ENCODE peak calls at places on chromosomes 5 and 9, in seven cellular contexts. One of them, this sample, is unnamed.

GRCh38 chr9:99666571-99666970 is 155.1 kb upstream of the NR4A3 start:
- DNase-seq in trophoblast cell: no peak
- DNase-seq in mesendoderm: no peak
- DNase-seq in H9: no peak
- DNase-seq in neuronal stem cell: no peak
- DNase-seq in H1: no peak
- DNase-seq in mesenchymal stem cell: no peak
- DNase-seq in this sample: no peak

GRCh38 chr9:114446036-114446435 is 58.3 kb upstream of the AKNA start:
- DNase-seq in mesendoderm: no peak
- DNase-seq in mesenchymal stem cell: no peak
- DNase-seq in H9: no peak
- DNase-seq in H1: no peak
- DNase-seq in trophoblast cell: no peak
- DNase-seq in neuronal stem cell: no peak
- DNase-seq in this sample: peak

GRCh38 chr5:36414869-36415282 is 113.2 kb upstream of the RANBP3L start:
- DNase-seq in neuronal stem cell: no peak
- DNase-seq in mesendoderm: peak
- DNase-seq in H9: no peak
- DNase-seq in H1: no peak
- DNase-seq in mesenchymal stem cell: peak
- DNase-seq in trophoblast cell: no peak
- DNase-seq in this sample: peak

GRCh38 chr5:33601881-33602280 is 161.1 kb downstream of the TARS1 start:
- DNase-seq in neuronal stem cell: no peak
- DNase-seq in H1: no peak
- DNase-seq in mesenchymal stem cell: no peak
- DNase-seq in trophoblast cell: peak
- DNase-seq in mesendoderm: peak
- DNase-seq in H9: no peak
- DNase-seq in this sample: no peak

GRCh38 chr5:95958308-95959014 is 3.2 kb downstream of the ELL2 start:
- DNase-seq in mesenchymal stem cell: peak
- DNase-seq in mesendoderm: peak
- DNase-seq in H1: no peak
- DNase-seq in neuronal stem cell: no peak
- DNase-seq in H9: no peak
- DNase-seq in trophoblast cell: no peak
- DNase-seq in this sample: peak

GRCh38 chr5:6468870-6469269 is 20.2 kb downstream of the UBE2QL1 start:
- DNase-seq in neuronal stem cell: no peak
- DNase-seq in mesenchymal stem cell: no peak
- DNase-seq in H1: no peak
- DNase-seq in mesendoderm: no peak
- DNase-seq in trophoblast cell: no peak
- DNase-seq in H9: no peak
- DNase-seq in this sample: no peak

GRCh38 chr5:45038366-45038987 is 229.7 kb downstream of the MRPS30 start:
- DNase-seq in mesenchymal stem cell: peak
- DNase-seq in trophoblast cell: no peak
- DNase-seq in mesendoderm: peak
- DNase-seq in H9: no peak
- DNase-seq in H1: no peak
- DNase-seq in neuronal stem cell: peak
- DNase-seq in this sample: peak

GRCh38 chr5:79526928-79527327 is 13.0 kb upstream of the HOMER1 start:
- DNase-seq in H1: no peak
- DNase-seq in H9: no peak
- DNase-seq in neuronal stem cell: no peak
- DNase-seq in mesendoderm: no peak
- DNase-seq in mesenchymal stem cell: no peak
- DNase-seq in trophoblast cell: no peak
- DNase-seq in this sample: no peak

GRCh38 chr5:112529525-112529924 is 110.4 kb upstream of the EPB41L4A start:
- DNase-seq in H9: no peak
- DNase-seq in neuronal stem cell: no peak
- DNase-seq in mesendoderm: peak
- DNase-seq in H1: no peak
- DNase-seq in mesenchymal stem cell: no peak
- DNase-seq in trophoblast cell: no peak
- DNase-seq in this sample: no peak

GRCh38 chr9:2709645-2710101 is 7.6 kb upstream of the KCNV2 start:
- DNase-seq in trophoblast cell: no peak
- DNase-seq in H9: no peak
- DNase-seq in H1: no peak
- DNase-seq in mesenchymal stem cell: no peak
- DNase-seq in mesendoderm: peak
- DNase-seq in neuronal stem cell: no peak
- DNase-seq in this sample: no peak

GRCh38 chr9:99104459-99105151 is at the start of gene TGFBR1:
- DNase-seq in neuronal stem cell: peak
- DNase-seq in mesenchymal stem cell: peak
- DNase-seq in trophoblast cell: peak
- DNase-seq in H9: peak
- DNase-seq in H1: peak
- DNase-seq in mesendoderm: peak
- DNase-seq in this sample: peak

GRCh38 chr5:132103380-132103951 is 29.9 kb downstream of the CSF2 start:
- DNase-seq in mesenchymal stem cell: peak
- DNase-seq in H1: no peak
- DNase-seq in mesendoderm: no peak
- DNase-seq in neuronal stem cell: no peak
- DNase-seq in trophoblast cell: peak
- DNase-seq in H9: no peak
- DNase-seq in this sample: peak

GRCh38 chr5:4873656-4874055 is 266.5 kb upstream of the ADAMTS16 start:
- DNase-seq in H9: no peak
- DNase-seq in trophoblast cell: no peak
- DNase-seq in H1: no peak
- DNase-seq in mesenchymal stem cell: no peak
- DNase-seq in neuronal stem cell: no peak
- DNase-seq in mesendoderm: no peak
- DNase-seq in this sample: no peak

GRCh38 chr9:97811534-97812246 is 41.3 kb upstream of the FOXE1 start:
- DNase-seq in mesendoderm: no peak
- DNase-seq in H9: no peak
- DNase-seq in H1: no peak
- DNase-seq in neuronal stem cell: no peak
- DNase-seq in mesenchymal stem cell: peak
- DNase-seq in trophoblast cell: no peak
- DNase-seq in this sample: peak

GRCh38 chr5:19608434-19608833 is 379.6 kb downstream of the CDH18 start:
- DNase-seq in mesenchymal stem cell: peak
- DNase-seq in trophoblast cell: no peak
- DNase-seq in neuronal stem cell: no peak
- DNase-seq in mesendoderm: peak
- DNase-seq in H1: no peak
- DNase-seq in H9: no peak
- DNase-seq in this sample: no peak

GRCh38 chr5:2523180-2523579 is 228.3 kb downstream of the IRX2 start:
- DNase-seq in trophoblast cell: no peak
- DNase-seq in H1: no peak
- DNase-seq in H9: no peak
- DNase-seq in mesenchymal stem cell: no peak
- DNase-seq in mesendoderm: no peak
- DNase-seq in neuronal stem cell: no peak
- DNase-seq in this sample: no peak
- H3K4ac ChIP-seq in trophoblast cell: no peak
- H3K4ac ChIP-seq in H1: no peak
- H3K4ac ChIP-seq in H9: no peak
- H3K4ac ChIP-seq in mesenchymal stem cell: no peak
- H3K4ac ChIP-seq in mesendoderm: no peak
- H3K4ac ChIP-seq in neuronal stem cell: no peak
- H3K4ac ChIP-seq in this sample: no peak

DNA sequence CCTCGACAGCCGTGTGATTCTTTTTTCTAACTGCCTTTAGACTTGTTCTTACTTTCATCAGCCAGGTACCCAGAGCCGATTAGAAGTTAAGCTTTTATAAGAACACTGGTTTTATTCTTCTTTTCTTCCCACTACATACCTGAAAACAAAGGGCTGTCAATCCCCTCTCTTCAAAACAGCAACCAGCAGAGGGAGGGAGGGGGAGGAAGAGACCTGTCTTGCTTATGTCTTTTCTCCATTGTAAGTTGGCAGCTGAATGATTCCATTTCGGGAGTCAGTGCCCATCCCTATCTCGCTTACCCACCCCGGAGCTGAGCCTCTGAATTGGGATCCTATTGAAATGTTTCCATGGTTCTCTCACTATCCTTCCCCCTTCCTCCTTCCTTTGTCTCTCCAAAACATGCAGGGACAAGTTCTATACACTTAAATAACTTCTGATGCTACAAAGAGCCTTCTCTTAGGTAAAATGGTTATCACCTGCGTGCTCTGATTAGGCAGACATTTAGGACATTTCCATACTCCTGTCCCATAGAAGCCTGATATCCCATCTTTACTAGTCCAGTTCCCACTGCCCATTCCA is 83.9 kb upstream of the WWC1 start:
- DNase-seq in H9: no peak
- DNase-seq in mesenchymal stem cell: no peak
- DNase-seq in neuronal stem cell: peak
- DNase-seq in trophoblast cell: no peak
- DNase-seq in H1: no peak
- DNase-seq in mesendoderm: no peak
- DNase-seq in this sample: no peak
- H3K4ac ChIP-seq in H9: no peak
- H3K4ac ChIP-seq in mesenchymal stem cell: no peak
- H3K4ac ChIP-seq in neuronal stem cell: no peak
- H3K4ac ChIP-seq in trophoblast cell: no peak
- H3K4ac ChIP-seq in H1: no peak
- H3K4ac ChIP-seq in mesendoderm: no peak
- H3K4ac ChIP-seq in this sample: no peak

GRCh38 chr5:103289024-103289423 is 30.5 kb downstream of the MACIR start:
- DNase-seq in mesendoderm: no peak
- DNase-seq in trophoblast cell: no peak
- DNase-seq in neuronal stem cell: no peak
- DNase-seq in H1: no peak
- DNase-seq in mesenchymal stem cell: no peak
- DNase-seq in H9: no peak
- DNase-seq in this sample: no peak

GRCh38 chr5:103290846-103291245 is 32.3 kb downstream of the MACIR start:
- DNase-seq in H9: no peak
- DNase-seq in mesenchymal stem cell: no peak
- DNase-seq in H1: no peak
- DNase-seq in mesendoderm: no peak
- DNase-seq in trophoblast cell: no peak
- DNase-seq in neuronal stem cell: no peak
- DNase-seq in this sample: no peak

GRCh38 chr5:103293719-103294118 is 35.2 kb downstream of the MACIR start:
- DNase-seq in mesenchymal stem cell: no peak
- DNase-seq in neuronal stem cell: no peak
- DNase-seq in H9: no peak
- DNase-seq in mesendoderm: no peak
- DNase-seq in H1: no peak
- DNase-seq in trophoblast cell: no peak
- DNase-seq in this sample: no peak

GRCh38 chr5:103293099-103293498 is 34.5 kb downstream of the MACIR start:
- DNase-seq in mesenchymal stem cell: no peak
- DNase-seq in neuronal stem cell: no peak
- DNase-seq in H9: no peak
- DNase-seq in mesendoderm: no peak
- DNase-seq in H1: no peak
- DNase-seq in trophoblast cell: no peak
- DNase-seq in this sample: no peak

GRCh38 chr5:103291606-103292005 is 33.0 kb downstream of the MACIR start:
- DNase-seq in H9: no peak
- DNase-seq in H1: no peak
- DNase-seq in trophoblast cell: no peak
- DNase-seq in mesenchymal stem cell: no peak
- DNase-seq in mesendoderm: no peak
- DNase-seq in neuronal stem cell: no peak
- DNase-seq in this sample: no peak
- H3K4ac ChIP-seq in H9: no peak
- H3K4ac ChIP-seq in H1: no peak
- H3K4ac ChIP-seq in trophoblast cell: no peak
- H3K4ac ChIP-seq in mesenchymal stem cell: no peak
- H3K4ac ChIP-seq in mesendoderm: no peak
- H3K4ac ChIP-seq in neuronal stem cell: no peak
- H3K4ac ChIP-seq in this sample: no peak

GRCh38 chr5:86881493-86882090 is 263.9 kb downstream of the COX7C start:
- DNase-seq in mesenchymal stem cell: no peak
- DNase-seq in neuronal stem cell: no peak
- DNase-seq in H1: no peak
- DNase-seq in trophoblast cell: peak
- DNase-seq in H9: no peak
- DNase-seq in mesendoderm: peak
- DNase-seq in this sample: no peak

GRCh38 chr5:86878250-86878649 is 260.5 kb downstream of the COX7C start:
- DNase-seq in neuronal stem cell: no peak
- DNase-seq in H9: no peak
- DNase-seq in mesendoderm: peak
- DNase-seq in H1: no peak
- DNase-seq in trophoblast cell: no peak
- DNase-seq in mesenchymal stem cell: peak
- DNase-seq in this sample: no peak

GRCh38 chr5:86879086-86879485 is 261.3 kb downstream of the COX7C start:
- DNase-seq in H9: no peak
- DNase-seq in mesendoderm: no peak
- DNase-seq in H1: no peak
- DNase-seq in mesenchymal stem cell: no peak
- DNase-seq in neuronal stem cell: no peak
- DNase-seq in trophoblast cell: no peak
- DNase-seq in this sample: no peak

GRCh38 chr5:86880785-86881492 is 263.2 kb downstream of the COX7C start:
- DNase-seq in mesendoderm: peak
- DNase-seq in neuronal stem cell: peak
- DNase-seq in H1: peak
- DNase-seq in mesenchymal stem cell: peak
- DNase-seq in H9: peak
- DNase-seq in trophoblast cell: peak
- DNase-seq in this sample: peak

GRCh38 chr5:86880344-86880743 is 262.6 kb downstream of the COX7C start:
- DNase-seq in mesenchymal stem cell: no peak
- DNase-seq in neuronal stem cell: no peak
- DNase-seq in mesendoderm: peak
- DNase-seq in trophoblast cell: no peak
- DNase-seq in H1: no peak
- DNase-seq in H9: no peak
- DNase-seq in this sample: no peak
- H3K4ac ChIP-seq in mesenchymal stem cell: no peak
- H3K4ac ChIP-seq in neuronal stem cell: no peak
- H3K4ac ChIP-seq in mesendoderm: no peak
- H3K4ac ChIP-seq in trophoblast cell: peak
- H3K4ac ChIP-seq in H1: no peak
- H3K4ac ChIP-seq in H9: no peak
- H3K4ac ChIP-seq in this sample: no peak

GRCh38 chr5:174064171-174064570 is 18.7 kb downstream of the NSG2 start:
- DNase-seq in mesenchymal stem cell: no peak
- DNase-seq in trophoblast cell: no peak
- DNase-seq in H1: no peak
- DNase-seq in H9: no peak
- DNase-seq in neuronal stem cell: no peak
- DNase-seq in mesendoderm: no peak
- DNase-seq in this sample: no peak
- H3K4ac ChIP-seq in mesenchymal stem cell: no peak
- H3K4ac ChIP-seq in trophoblast cell: no peak
- H3K4ac ChIP-seq in H1: no peak
- H3K4ac ChIP-seq in H9: no peak
- H3K4ac ChIP-seq in neuronal stem cell: no peak
- H3K4ac ChIP-seq in mesendoderm: no peak
- H3K4ac ChIP-seq in this sample: no peak